ENCODE peak calls at places on chromosomes 11 and 22, in seven cellular contexts. H is pancreas; C is CD8-positive, alpha-beta T cell; Q is RWPE1; X is A549; F is OCI-LY7; D is uterus. M is an unnamed sample.
A peak's percentile ranks its signal among the peaks of the same experiment; 100 is the strongest.

GRCh38 chr11:75499423-75500305 is 26.1 kb downstream of the GDPD5 start:
- DNase-seq in H (no peak), C (no peak), Q (peak; percentile 89), X (peak; percentile 76), F (no peak), D (peak; percentile 81), M (peak; percentile 76)

GRCh38 chr11:62545437-62546243 is 966 bp downstream of the AHNAK start:
- DNase-seq in H (peak; percentile 80), C (no peak), Q (peak; percentile 96), X (peak; percentile 89), F (no peak), D (peak; percentile 97), M (peak; percentile 75)

GRCh38 chr22:19855504-19856409 is 1.1 kb upstream of the GNB1L start:
- DNase-seq in H (peak; percentile 53), C (no peak), Q (peak; percentile 72), X (peak; percentile 56), F (peak; percentile 84), D (peak; percentile 63), M (no peak)

GRCh38 chr11:5234390-5234834 is at the start of gene HBD:
- DNase-seq in H (no peak), C (no peak), Q (no peak), X (no peak), F (no peak), D (no peak), M (no peak)

GRCh38 chr22:30996462-30996861 is 27.4 kb downstream of the TUG1 start:
- DNase-seq in H (no peak), C (no peak), Q (no peak), X (no peak), F (no peak), D (no peak), M (no peak)

GRCh38 chr11:107799245-107799859 is 59.2 kb downstream of the SLC35F2 start:
- DNase-seq in H (peak; percentile 30), C (peak; percentile 24), Q (peak; percentile 49), X (peak; percentile 36), F (peak; percentile 71), D (peak; percentile 71), M (peak; percentile 25)

GRCh38 chr22:50671641-50672040 is 982 bp upstream of the SHANK3 start:
- DNase-seq in H (no peak), C (no peak), Q (no peak), X (no peak), F (no peak), D (no peak), M (no peak)

GRCh38 chr22:30253205-30253852 is 6.8 kb upstream of the LIF start:
- DNase-seq in H (peak; percentile 66), C (no peak), Q (no peak), X (peak; percentile 62), F (no peak), D (peak; percentile 56), M (no peak)

GRCh38 chr22:19290400-19291217 is 910 bp downstream of the CLTCL1 start:
- DNase-seq in H (no peak), C (no peak), Q (no peak), X (no peak), F (no peak), D (peak; percentile 16), M (peak; percentile 19)

GRCh38 chr11:67371549-67372231 is 1.7 kb downstream of the CLCF1 start:
- DNase-seq in H (no peak), C (no peak), Q (no peak), X (peak; percentile 72), F (peak; percentile 60), D (peak; percentile 53), M (no peak)

GRCh38 chr11:88414385-88414861 is 76.9 kb upstream of the CTSC start:
- DNase-seq in H (no peak), C (no peak), Q (peak; percentile 13), X (no peak), F (no peak), D (no peak), M (peak; percentile 43)

GRCh38 chr11:133078591-133079179 is 453.6 kb downstream of the OPCML start:
- DNase-seq in H (no peak), C (no peak), Q (peak; percentile 21), X (peak; percentile 10), F (peak; percentile 43), D (no peak), M (no peak)

GRCh38 chr11:107457205-107457557 is 444 bp downstream of the CWF19L2 start:
- DNase-seq in H (no peak), C (no peak), Q (peak; percentile 24), X (peak; percentile 4), F (peak; percentile 53), D (no peak), M (no peak)

DNA sequence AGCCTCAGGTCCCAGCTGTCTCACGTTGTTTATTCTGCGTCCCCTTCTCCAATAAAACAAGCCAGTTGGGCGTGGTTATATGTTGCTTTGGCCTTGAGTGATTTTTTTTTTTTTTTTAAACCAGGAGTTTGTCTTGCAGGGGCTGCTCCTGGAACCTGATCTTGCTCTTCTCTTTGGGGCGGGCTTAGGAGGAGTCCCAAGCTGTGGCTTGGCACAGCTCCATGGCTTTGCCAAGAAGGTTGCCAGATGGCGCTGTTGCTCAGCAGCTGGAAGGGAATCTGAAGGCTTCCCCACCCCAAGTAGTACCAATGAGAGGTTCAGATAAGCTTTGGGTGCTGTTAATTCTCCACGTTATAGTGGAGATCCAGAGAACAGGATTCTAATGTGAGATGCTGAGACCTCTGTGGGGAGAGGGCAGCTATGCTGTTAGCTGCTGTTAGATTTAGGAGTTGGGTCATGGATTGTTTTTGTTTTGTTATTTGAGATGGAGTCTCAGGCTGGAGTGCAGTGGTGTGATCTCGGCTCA is 2.0 kb upstream of the FERMT3 start:
- DNase-seq in H (peak; percentile 79), C (peak; percentile 77), Q (peak; percentile 89), X (peak; percentile 94), F (peak; percentile 85), D (peak; percentile 86), M (peak; percentile 78)
- H3K27ac ChIP-seq in H (no peak overlapping the region), C (no peak overlapping the region), Q (peak overlapping the region; percentile 60), X (no peak overlapping the region), F (peak overlapping the region; percentile 96), D (peak overlapping the region; percentile 28), M (no peak overlapping the region)

DNA sequence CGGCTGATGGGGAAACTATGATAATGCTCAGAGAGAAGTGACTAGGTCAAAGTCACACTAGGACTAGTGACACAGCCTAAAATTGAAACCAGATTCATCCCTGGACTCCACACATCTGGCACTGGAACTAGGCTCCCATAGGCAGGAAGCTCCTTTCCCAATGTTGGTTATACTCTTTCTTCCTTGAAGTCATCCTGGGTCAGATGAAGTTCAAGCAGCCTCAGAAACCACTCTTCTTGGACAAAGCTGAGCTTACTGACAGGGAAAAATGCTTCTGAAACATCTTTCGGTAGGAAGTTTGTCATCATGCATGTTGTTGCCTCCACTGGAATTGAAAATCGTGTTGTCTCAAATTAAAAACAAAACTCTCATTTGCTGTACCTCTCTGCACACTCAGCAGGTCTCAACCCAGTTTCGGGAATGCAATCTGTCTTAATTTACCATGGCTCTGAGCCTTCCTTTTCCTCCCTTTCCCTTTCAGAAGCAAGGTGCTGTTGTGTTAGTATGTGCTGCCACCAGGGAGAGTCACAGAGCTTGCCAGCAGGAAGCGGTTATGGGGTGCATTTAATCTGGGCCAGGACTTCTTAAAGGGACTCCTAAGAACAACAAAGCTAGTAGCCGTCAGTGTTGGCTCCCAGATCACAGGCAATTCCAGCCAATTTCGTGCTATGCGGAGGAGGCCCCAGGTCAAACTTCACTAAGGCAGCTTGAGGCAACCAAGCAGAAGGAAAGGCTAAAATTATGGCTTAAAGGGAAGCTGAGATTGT is 384.8 kb downstream of the TENM4 start:
- DNase-seq in H (no peak), C (no peak), Q (no peak), X (no peak), F (no peak), D (peak; percentile 44), M (no peak)
- TF ChIP-seq CTCF in H (no peak), C (no peak), Q (no peak), X (no peak), F (no peak), D (no peak), M (peak; percentile 2)

DNA sequence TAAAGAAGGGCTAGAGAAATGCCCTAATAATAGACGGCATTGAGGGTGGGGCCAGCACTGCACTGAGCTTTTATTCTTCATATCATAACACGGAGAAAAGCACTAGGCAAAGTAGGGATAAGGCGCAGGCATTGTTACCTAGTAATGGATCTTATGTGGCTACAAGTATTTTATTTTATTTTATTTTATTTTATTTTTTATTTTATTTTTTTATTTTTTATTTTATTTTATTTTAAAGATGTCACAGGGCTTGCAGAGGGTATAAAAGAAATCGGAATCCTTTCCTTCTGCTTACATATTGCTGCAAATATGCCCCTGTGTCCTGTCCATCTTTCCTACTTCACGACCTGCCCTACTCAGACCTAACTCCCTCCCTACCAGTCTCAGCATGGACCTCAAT is 452.0 kb upstream of the KIRREL3 start:
- DNase-seq in H (no peak), C (no peak), Q (no peak), X (no peak), F (no peak), D (no peak), M (no peak)
- H3K27ac ChIP-seq in H (no peak overlapping the region), C (no peak overlapping the region), Q (no peak overlapping the region), X (no peak overlapping the region), F (no peak overlapping the region), D (no peak overlapping the region), M (no peak overlapping the region)

DNA sequence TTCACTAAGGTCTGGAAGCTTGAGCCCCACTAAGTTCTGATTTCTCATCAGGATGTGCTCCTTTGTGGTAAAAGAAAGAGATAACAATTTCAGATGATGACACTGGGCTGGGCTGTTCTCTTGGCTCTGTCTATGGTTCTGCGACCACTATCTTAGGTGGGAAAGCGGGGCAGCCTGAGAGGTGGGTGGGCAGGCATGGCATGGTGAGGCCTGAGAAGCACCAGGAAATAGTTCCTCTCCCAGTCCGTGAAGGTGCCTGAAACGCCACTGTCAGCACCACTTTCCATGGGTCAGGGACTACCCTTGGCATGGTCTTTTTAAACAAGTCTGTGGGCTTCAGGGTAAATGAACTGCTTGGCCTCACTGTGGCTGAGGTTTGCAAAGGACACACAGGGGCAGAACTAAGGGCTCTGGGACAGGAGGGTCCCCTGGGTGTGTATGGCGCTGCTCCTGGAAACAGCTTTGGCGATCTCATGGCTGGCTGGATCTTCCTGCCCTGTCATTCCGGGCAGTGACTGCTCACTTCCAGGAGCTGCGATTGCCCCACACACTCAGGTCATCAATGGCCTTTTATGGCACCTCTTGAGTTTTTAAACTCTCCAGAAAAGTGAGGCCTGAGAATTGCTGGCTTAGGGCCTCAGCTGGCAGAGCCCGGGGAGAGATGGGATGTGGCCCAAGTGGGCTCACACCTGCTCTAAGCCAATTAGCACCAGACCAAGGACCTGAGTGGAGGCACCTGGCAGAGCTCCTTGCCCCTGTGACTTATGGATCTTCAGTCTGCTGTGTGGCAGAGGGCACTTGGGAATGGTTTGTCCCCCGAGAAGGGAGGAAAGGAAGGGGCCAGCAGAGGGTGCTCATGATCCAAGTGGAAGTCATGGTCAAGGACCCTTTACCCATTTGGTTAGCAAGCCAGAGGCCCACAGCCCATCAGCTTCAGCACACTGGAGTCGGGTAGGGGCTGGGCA is 55.6 kb upstream of the LYVE1 start:
- DNase-seq in H (no peak), C (no peak), Q (peak; percentile 15), X (peak; percentile 46), F (peak; percentile 12), D (no peak), M (no peak)
- TF ChIP-seq CTCF in H (no peak), C (no peak), Q (no peak), X (peak; percentile 56), F (peak; percentile 62), D (peak; percentile 50), M (peak; percentile 52)